ENCODE peak calls at places on chromosomes 5 and 9, in nine cellular contexts. E is tibial nerve; M is epithelial cell of esophagus; W is IMR-90; D is fibroblast of mammary gland; G is CD4-positive, alpha-beta T cell; U is SK-N-SH; V is GM20000; C is H9. K is an unnamed sample.

GRCh38 chr5:90944116-90944515 is 385.5 kb downstream of the ADGRV1 start:
- DNase-seq in U (no peak), D (no peak), G (no peak), E (no peak), V (no peak), W (peak), M (peak), C (no peak), K (no peak)

GRCh38 chr9:31588010-31588409 is 796.4 kb upstream of the ACO1 start:
- DNase-seq in V (no peak), D (no peak), W (no peak), U (no peak), C (no peak), M (no peak), E (no peak), G (no peak), K (no peak)

GRCh38 chr5:137304227-137304874 is 194.8 kb downstream of the SPOCK1 start:
- DNase-seq in U (no peak), V (no peak), G (no peak), E (no peak), W (no peak), M (no peak), C (no peak), D (no peak), K (no peak)

GRCh38 chr9:80285325-80285724 is 713.6 kb downstream of the TLE4 start:
- DNase-seq in V (no peak), W (peak), U (peak), E (no peak), C (no peak), G (no peak), D (peak), M (peak), K (no peak)

GRCh38 chr5:16805478-16805877 is 130.6 kb downstream of the MYO10 start:
- DNase-seq in G (no peak), C (no peak), W (no peak), U (no peak), M (no peak), V (no peak), E (no peak), D (peak), K (no peak)

GRCh38 chr5:148230240-148230639 is 8.1 kb upstream of the MARCOL start:
- DNase-seq in G (no peak), V (no peak), E (no peak), U (no peak), C (no peak), W (no peak), D (no peak), M (no peak), K (no peak)

GRCh38 chr5:91121347-91121993 is 261.6 kb downstream of the ARRDC3 start:
- DNase-seq in W (no peak), U (no peak), V (no peak), C (no peak), G (no peak), M (no peak), E (no peak), D (no peak), K (no peak)

GRCh38 chr5:146107901-146108300 is 2.5 kb upstream of the PLAC8L1 start:
- DNase-seq in U (no peak), W (peak), D (peak), E (no peak), G (no peak), C (no peak), M (no peak), V (no peak), K (no peak)

GRCh38 chr5:11166906-11167305 is 405.9 kb upstream of the DAP start:
- DNase-seq in W (no peak), U (no peak), C (no peak), M (peak), G (no peak), V (no peak), D (peak), E (no peak), K (no peak)

GRCh38 chr9:19967567-19968459 is 179.0 kb upstream of the SLC24A2 start:
- DNase-seq in V (no peak), C (peak), D (no peak), U (no peak), W (no peak), M (no peak), G (no peak), E (no peak), K (no peak)

GRCh38 chr9:96344458-96345180 is 38.9 kb downstream of the SLC35D2 start:
- DNase-seq in U (peak), W (peak), C (peak), G (no peak), M (peak), V (no peak), D (peak), E (peak), K (peak)

GRCh38 chr9:89225587-89225986 is 47.0 kb upstream of the SHC3 start:
- DNase-seq in W (peak), M (no peak), C (no peak), E (no peak), D (peak), G (no peak), V (no peak), U (no peak), K (no peak)

GRCh38 chr5:151647320-151647861 is 39.3 kb downstream of the SPARC start:
- DNase-seq in E (no peak), G (no peak), C (no peak), M (peak), D (no peak), U (no peak), V (no peak), W (no peak), K (no peak)

GRCh38 chr9:136592666-136593065 is 46.8 kb upstream of the NOTCH1 start:
- DNase-seq in G (no peak), W (no peak), U (no peak), D (no peak), M (no peak), C (no peak), V (no peak), E (no peak), K (no peak)

GRCh38 chr9:136595245-136596218 is 49.7 kb upstream of the NOTCH1 start:
- DNase-seq in V (no peak), C (no peak), D (no peak), W (no peak), U (no peak), M (no peak), G (no peak), E (no peak), K (no peak)

GRCh38 chr9:136596219-136596616 is 50.4 kb upstream of the NOTCH1 start:
- DNase-seq in D (no peak), V (no peak), G (no peak), C (no peak), M (no peak), W (no peak), U (no peak), E (no peak), K (no peak)

GRCh38 chr9:136593581-136593980 is 47.7 kb upstream of the NOTCH1 start:
- DNase-seq in W (no peak), V (no peak), G (no peak), C (no peak), U (no peak), M (no peak), D (no peak), E (no peak), K (no peak)

DNA sequence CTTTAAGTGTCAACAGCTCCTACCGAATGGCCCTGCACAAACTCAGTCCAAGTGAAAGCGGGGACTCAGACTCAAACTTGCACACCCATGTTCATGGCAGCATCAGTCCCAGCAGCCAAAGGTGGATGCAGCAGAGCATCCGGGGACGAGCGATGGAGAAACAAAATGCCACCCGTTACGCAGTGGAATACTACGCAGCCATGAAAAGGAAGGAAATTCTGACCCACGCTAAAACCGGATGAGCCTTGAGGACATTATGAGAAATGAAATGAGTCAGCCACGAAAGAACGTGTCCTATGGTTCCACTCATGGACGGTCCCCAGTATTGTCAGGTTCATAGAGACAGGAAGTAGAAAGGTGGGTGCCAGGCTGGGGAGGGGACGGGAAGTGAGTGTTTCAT is 48.6 kb upstream of the NOTCH1 start:
- DNase-seq in M (no peak), V (no peak), G (no peak), U (no peak), W (no peak), E (no peak), C (no peak), D (no peak), K (no peak)
- TF ChIP-seq CTCF in M (no peak), V (no peak), G (no peak), U (no peak), W (no peak), E (no peak), C (no peak), D (no peak), K (no peak)

GRCh38 chr9:124861342-124862229 is at the start of the genes ARPC5L and RPL35:
- DNase-seq in M (peak), V (peak), U (peak), G (peak), E (peak), W (peak), D (peak), C (peak), K (peak)
- TF ChIP-seq CTCF in M (peak), V (no peak), U (peak), G (peak), E (peak), W (peak), D (no peak), C (peak), K (peak)

GRCh38 chr9:128124873-128125574 is 2.5 kb downstream of the PTGES2 start:
- DNase-seq in G (no peak), W (peak), V (no peak), U (peak), C (peak), D (peak), M (peak), E (peak), K (peak)
- TF ChIP-seq CTCF in G (no peak), W (peak), V (peak), U (peak), C (peak), D (peak), M (peak), E (peak), K (peak)

DNA sequence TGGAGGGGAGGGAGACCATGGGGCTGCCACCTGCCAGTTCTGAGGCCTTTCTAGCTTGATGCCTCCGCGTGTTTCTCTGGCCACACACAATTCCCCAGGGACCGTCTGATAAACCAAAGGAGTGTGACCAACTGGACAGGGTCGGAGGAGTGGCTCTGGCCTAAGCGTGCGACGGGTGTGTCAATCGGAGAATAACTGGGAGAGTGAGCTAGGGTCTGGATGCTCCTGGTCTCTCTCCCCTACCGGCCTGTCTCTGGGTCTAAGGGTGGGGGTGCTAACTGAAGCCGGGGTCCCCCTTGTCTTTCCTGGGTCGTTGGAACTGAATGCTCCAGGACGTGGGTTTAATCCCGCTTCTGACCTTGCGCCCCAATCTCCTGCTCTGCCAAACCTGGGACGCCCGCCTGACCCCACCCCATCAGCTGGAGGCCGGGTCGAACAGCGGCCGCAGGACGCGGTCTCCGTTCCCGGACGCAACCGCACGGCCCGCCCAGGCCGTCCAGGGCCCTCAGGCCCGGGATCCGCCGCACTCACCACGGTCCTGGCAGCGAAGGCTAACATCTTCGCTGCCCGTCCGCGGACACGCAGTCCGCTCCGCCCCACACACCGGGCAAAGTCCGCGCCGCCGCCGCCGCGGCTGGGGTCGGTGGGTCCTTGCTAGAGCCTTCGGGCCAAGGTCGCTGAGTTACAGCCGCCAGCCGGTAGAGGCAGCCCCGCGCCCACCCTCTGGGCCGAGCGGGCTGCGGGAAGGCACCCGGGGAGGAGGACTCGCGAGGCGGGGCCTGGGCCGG is 447 bp downstream of the CRAT start:
- DNase-seq in M (no peak), U (no peak), W (peak), C (no peak), E (no peak), D (peak), V (no peak), G (no peak), K (peak)
- TF ChIP-seq CTCF in M (no peak), U (no peak), W (no peak), C (no peak), E (no peak), D (no peak), V (no peak), G (no peak), K (no peak)

DNA sequence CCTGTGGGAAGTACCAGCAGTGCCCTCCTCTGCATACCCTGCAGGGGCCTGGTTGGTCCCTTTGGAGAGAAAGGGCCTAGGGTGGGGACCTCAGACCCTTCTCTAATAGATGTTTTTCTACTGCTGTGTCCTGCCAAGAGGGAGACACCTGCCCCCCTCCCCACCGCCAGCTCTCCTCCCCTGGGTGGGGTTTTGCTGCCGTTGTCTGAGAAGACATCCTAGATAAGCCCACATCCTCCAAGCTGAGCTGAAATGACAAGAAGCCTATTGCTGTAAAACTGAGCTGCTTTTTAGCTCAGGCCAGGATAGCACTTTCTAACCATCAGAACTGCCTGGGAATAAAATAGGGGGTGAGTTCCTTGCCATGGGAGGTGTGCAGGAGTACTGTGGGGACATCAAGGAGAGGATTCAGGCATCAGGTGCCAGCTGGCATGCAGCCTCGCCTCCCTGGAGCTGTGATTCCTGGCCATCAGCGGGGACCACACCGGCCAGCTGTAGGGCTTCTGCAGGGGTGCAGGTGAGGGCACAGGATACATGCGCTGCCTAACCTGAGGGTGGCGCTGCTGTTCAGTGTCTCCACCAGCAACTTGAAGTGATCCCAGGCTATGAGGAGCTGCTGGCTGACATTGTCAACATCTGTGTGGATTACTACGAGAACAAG is 37.9 kb downstream of the CYFIP2 start:
- DNase-seq in W (no peak), U (no peak), C (peak), D (no peak), M (no peak), V (no peak), G (peak), E (no peak), K (no peak)
- TF ChIP-seq CTCF in W (peak), U (peak), C (peak), D (no peak), M (no peak), V (no peak), G (peak), E (no peak), K (peak)

DNA sequence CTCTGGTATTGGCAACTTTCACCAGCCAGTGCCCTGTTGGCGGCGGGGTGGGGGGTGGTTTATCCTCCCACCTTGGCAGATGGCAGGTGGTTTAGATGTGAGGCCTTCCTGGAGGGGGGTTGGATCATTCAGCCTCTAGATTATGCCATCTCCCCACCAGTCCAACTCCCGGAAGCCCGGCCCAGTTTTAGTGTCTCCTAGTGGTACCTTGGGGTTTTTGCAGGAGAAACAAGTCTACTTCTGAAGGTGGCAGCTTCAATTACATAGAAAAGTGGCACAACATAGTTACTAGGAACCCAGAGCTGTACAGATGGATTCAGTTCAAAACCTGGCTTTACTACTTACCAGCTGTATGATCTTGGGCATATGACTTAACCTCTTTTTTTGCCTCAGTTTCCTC is 11.3 kb downstream of the PRLR start:
- DNase-seq in E (no peak), V (no peak), C (no peak), G (no peak), M (no peak), W (no peak), U (no peak), D (no peak), K (no peak)
- TF ChIP-seq CTCF in E (no peak), V (no peak), C (peak), G (no peak), M (no peak), W (no peak), U (no peak), D (no peak), K (no peak)

GRCh38 chr9:127485995-127486394 is 34.7 kb downstream of the LRSAM1 start:
- DNase-seq in U (no peak), M (no peak), D (no peak), W (no peak), E (no peak), V (no peak), G (no peak), C (no peak), K (no peak)
- TF ChIP-seq CTCF in U (no peak), M (peak), D (no peak), W (no peak), E (no peak), V (no peak), G (no peak), C (peak), K (peak)

GRCh38 chr5:140148508-140148907 is 22.8 kb downstream of the IGIP start:
- DNase-seq in E (no peak), V (no peak), U (peak), M (no peak), W (no peak), G (no peak), D (peak), C (peak), K (peak)
- TF ChIP-seq CTCF in E (no peak), V (no peak), U (no peak), M (no peak), W (no peak), G (no peak), D (no peak), C (peak), K (no peak)

GRCh38 chr5:53481354-53481886 is 991 bp downstream of the FST start:
- DNase-seq in W (peak), C (no peak), V (no peak), U (no peak), M (no peak), D (peak), E (no peak), G (no peak), K (no peak)

GRCh38 chr5:53482717-53483638 is 2.5 kb downstream of the FST start:
- DNase-seq in W (peak), D (peak), M (peak), V (peak), G (no peak), U (peak), E (no peak), C (peak), K (no peak)

GRCh38 chr5:53479656-53480473 is 564 bp upstream of the FST start:
- DNase-seq in E (peak), U (peak), C (peak), M (peak), W (peak), G (no peak), V (peak), D (peak), K (peak)

GRCh38 chr5:53480474-53481353 is at the start of gene FST:
- DNase-seq in C (peak), W (peak), U (peak), G (no peak), M (no peak), V (peak), E (no peak), D (peak), K (no peak)

GRCh38 chr5:53481887-53482716 is 1.7 kb downstream of the FST start:
- DNase-seq in U (peak), C (peak), W (peak), G (peak), M (peak), E (peak), D (peak), V (peak), K (peak)
- TF ChIP-seq CTCF in U (peak), C (peak), W (peak), G (no peak), M (no peak), E (peak), D (no peak), V (no peak), K (peak)

GRCh38 chr5:81241001-81241400 is 7.9 kb downstream of the CKMT2 start:
- DNase-seq in U (no peak), M (no peak), E (no peak), C (no peak), D (no peak), V (no peak), G (no peak), W (no peak), K (no peak)

GRCh38 chr5:81241961-81242648 is 9.0 kb downstream of the CKMT2 start:
- DNase-seq in D (no peak), C (no peak), V (no peak), G (no peak), U (no peak), M (no peak), W (no peak), E (no peak), K (no peak)

GRCh38 chr5:81242906-81243436 is 9.8 kb downstream of the CKMT2 start:
- DNase-seq in U (no peak), D (no peak), W (no peak), C (no peak), M (no peak), V (no peak), E (no peak), G (no peak), K (no peak)

GRCh38 chr5:81238460-81238859 is 5.3 kb downstream of the CKMT2 start:
- DNase-seq in D (no peak), M (no peak), C (no peak), U (no peak), W (no peak), E (no peak), G (no peak), V (no peak), K (no peak)

DNA sequence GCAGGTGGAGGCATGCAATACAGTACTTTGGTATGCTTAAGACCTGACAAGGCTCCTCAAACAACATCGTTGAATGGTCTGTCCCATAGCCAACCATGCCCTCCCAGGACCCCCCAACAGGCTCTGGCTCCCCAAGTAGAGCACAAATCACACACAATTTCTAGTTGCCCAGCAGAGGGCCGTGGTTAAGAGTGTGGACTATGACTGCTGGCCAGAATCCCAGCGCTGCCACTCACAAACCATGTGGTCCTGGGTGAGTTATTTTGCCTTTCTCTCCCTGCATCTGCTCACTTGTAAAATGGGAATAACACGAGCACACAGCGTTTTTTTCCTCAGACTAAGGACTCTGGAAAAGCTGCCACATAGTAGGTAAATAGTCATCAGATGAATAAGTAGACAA is 6.5 kb downstream of the CKMT2 start:
- DNase-seq in U (no peak), G (no peak), C (no peak), W (no peak), E (no peak), D (no peak), V (no peak), M (peak), K (no peak)
- TF ChIP-seq CTCF in U (no peak), G (no peak), C (peak), W (no peak), E (no peak), D (no peak), V (no peak), M (no peak), K (peak)